ENCODE peak calls at places on chromosomes 11 and 22, in four cellular contexts. One of them, this sample, is unnamed.

GRCh38 chr11:2305862-2306823 is 4.3 kb downstream of the TSPAN32 start:
- DNase-seq in neural crest cell: no peak
- DNase-seq in natural killer cell: peak
- DNase-seq in stimulated activated CD4-positive, alpha-beta T cell treated with anti-CD3 and anti-CD28 coated beads, Interleukin-4, amount 100 ng/mL, for 4 hours: no peak
- DNase-seq in this sample: peak

GRCh38 chr11:117627259-117627658 is 169.8 kb downstream of the DSCAML1 start:
- DNase-seq in natural killer cell: no peak
- DNase-seq in stimulated activated CD4-positive, alpha-beta T cell treated with anti-CD3 and anti-CD28 coated beads, Interleukin-4, amount 100 ng/mL, for 4 hours: no peak
- DNase-seq in neural crest cell: no peak
- DNase-seq in this sample: no peak

GRCh38 chr11:3147257-3147619 is 17.9 kb downstream of the OSBPL5 start:
- DNase-seq in natural killer cell: no peak
- DNase-seq in stimulated activated CD4-positive, alpha-beta T cell treated with anti-CD3 and anti-CD28 coated beads, Interleukin-4, amount 100 ng/mL, for 4 hours: no peak
- DNase-seq in neural crest cell: no peak
- DNase-seq in this sample: no peak

GRCh38 chr11:117511483-117511934 is 183.9 kb downstream of the CEP164 start:
- DNase-seq in natural killer cell: no peak
- DNase-seq in stimulated activated CD4-positive, alpha-beta T cell treated with anti-CD3 and anti-CD28 coated beads, Interleukin-4, amount 100 ng/mL, for 4 hours: no peak
- DNase-seq in neural crest cell: no peak
- DNase-seq in this sample: no peak

GRCh38 chr11:72234514-72234830 is 9.5 kb downstream of the PHOX2A start:
- DNase-seq in neural crest cell: no peak
- DNase-seq in stimulated activated CD4-positive, alpha-beta T cell treated with anti-CD3 and anti-CD28 coated beads, Interleukin-4, amount 100 ng/mL, for 4 hours: no peak
- DNase-seq in natural killer cell: no peak
- DNase-seq in this sample: no peak

GRCh38 chr22:48267681-48268080 is 1505.2 kb downstream of the TBC1D22A start:
- DNase-seq in natural killer cell: no peak
- DNase-seq in neural crest cell: no peak
- DNase-seq in stimulated activated CD4-positive, alpha-beta T cell treated with anti-CD3 and anti-CD28 coated beads, Interleukin-4, amount 100 ng/mL, for 4 hours: no peak
- DNase-seq in this sample: no peak

GRCh38 chr11:16809901-16810668 is 71.6 kb downstream of the C11orf58 start:
- DNase-seq in neural crest cell: no peak
- DNase-seq in stimulated activated CD4-positive, alpha-beta T cell treated with anti-CD3 and anti-CD28 coated beads, Interleukin-4, amount 100 ng/mL, for 4 hours: no peak
- DNase-seq in natural killer cell: no peak
- DNase-seq in this sample: no peak

GRCh38 chr11:128458316-128458715 is 129.0 kb downstream of the ETS1 start:
- DNase-seq in natural killer cell: no peak
- DNase-seq in neural crest cell: no peak
- DNase-seq in stimulated activated CD4-positive, alpha-beta T cell treated with anti-CD3 and anti-CD28 coated beads, Interleukin-4, amount 100 ng/mL, for 4 hours: no peak
- DNase-seq in this sample: no peak

GRCh38 chr11:104564921-104565580 is 333.2 kb downstream of the CASP12 start:
- DNase-seq in neural crest cell: no peak
- DNase-seq in stimulated activated CD4-positive, alpha-beta T cell treated with anti-CD3 and anti-CD28 coated beads, Interleukin-4, amount 100 ng/mL, for 4 hours: no peak
- DNase-seq in natural killer cell: no peak
- DNase-seq in this sample: no peak